ENCODE peak calls at places on chromosomes 7 and 10, in seven cellular contexts. B is Peyer's patch; W is left ventricle myocardium inferior; L is H9; F is CD4-positive, alpha-beta memory T cell; I is neuronal stem cell; J is endothelial cell of umbilical vein. T is an unnamed sample.

GRCh38 chr7:47571355-47572100 is 10.4 kb downstream of the TNS3 start:
- DNase-seq in B (peak; percentile 72), W (peak; percentile 88), L (no peak), F (no peak), I (no peak), J (no peak), T (peak; percentile 76)

GRCh38 chr10:119933179-119933578 is 40.6 kb downstream of the SEC23IP start:
- DNase-seq in B (no peak), W (no peak), L (no peak), F (no peak), I (peak; percentile 54), J (peak; percentile 19), T (no peak)

GRCh38 chr7:2190531-2190930 is 42.2 kb downstream of the MAD1L1 start:
- DNase-seq in B (no peak), W (no peak), L (peak; percentile 24), F (no peak), I (no peak), J (no peak), T (no peak)

GRCh38 chr7:41459183-41459582 is 243.7 kb downstream of the INHBA start:
- DNase-seq in B (no peak), W (no peak), L (no peak), F (no peak), I (no peak), J (no peak), T (no peak)

GRCh38 chr10:84293574-84294016 is 34.8 kb upstream of the CCSER2 start:
- DNase-seq in B (no peak), W (no peak), L (no peak), F (no peak), I (no peak), J (no peak), T (no peak)

GRCh38 chr10:6365384-6365783 is 162.7 kb downstream of the PFKFB3 start:
- DNase-seq in B (no peak), W (no peak), L (no peak), F (no peak), I (no peak), J (no peak), T (no peak)

GRCh38 chr7:21450876-21451275 is 23.0 kb downstream of the SP4 start:
- DNase-seq in B (no peak), W (no peak), L (no peak), F (no peak), I (no peak), J (no peak), T (no peak)

GRCh38 chr10:48697091-48697490 is 12.4 kb downstream of the WDFY4 start:
- DNase-seq in B (no peak), W (no peak), L (no peak), F (no peak), I (no peak), J (no peak), T (no peak)

GRCh38 chr10:7789390-7789789 is 1.4 kb downstream of the ATP5F1C start:
- DNase-seq in B (no peak), W (peak; percentile 49), L (no peak), F (no peak), I (no peak), J (peak; percentile 17), T (peak; percentile 30)

GRCh38 chr10:93280699-93281366 is 201.3 kb downstream of the MYOF start:
- DNase-seq in B (no peak), W (no peak), L (peak; percentile 96), F (no peak), I (no peak), J (no peak), T (no peak)

GRCh38 chr7:44973610-44974401 is 5.0 kb downstream of the MYO1G start:
- DNase-seq in B (peak; percentile 71), W (peak; percentile 55), L (peak; percentile 53), F (peak; percentile 55), I (no peak), J (peak; percentile 39), T (peak; percentile 57)

GRCh38 chr7:67344481-67345193 is 348.0 kb downstream of the TYW1 start:
- DNase-seq in B (no peak), W (no peak), L (no peak), F (no peak), I (no peak), J (no peak), T (no peak)

GRCh38 chr7:100570954-100571828 is 2.5 kb downstream of the SAP25 start:
- DNase-seq in B (no peak), W (no peak), L (peak; percentile 79), F (no peak), I (no peak), J (no peak), T (no peak)

GRCh38 chr10:12360461-12360860 is 11.1 kb downstream of the CAMK1D start:
- DNase-seq in B (peak; percentile 13), W (no peak), L (no peak), F (no peak), I (no peak), J (no peak), T (no peak)

GRCh38 chr10:60430017-60430416 is 40.3 kb upstream of the ANK3 start:
- DNase-seq in B (no peak), W (no peak), L (no peak), F (no peak), I (no peak), J (peak; percentile 73), T (no peak)

GRCh38 chr10:132307823-132308587 is at the start of gene STK32C:
- DNase-seq in B (peak; percentile 96), W (peak; percentile 93), L (peak; percentile 94), F (peak; percentile 88), I (peak; percentile 88), J (peak; percentile 72), T (peak; percentile 94)

GRCh38 chr7:144531181-144531580 is 127.7 kb upstream of the NOBOX start:
- DNase-seq in B (no peak), W (no peak), L (no peak), F (no peak), I (no peak), J (no peak), T (no peak)

GRCh38 chr7:143042821-143043271 is 9.3 kb upstream of the OR6V1 start:
- DNase-seq in B (no peak), W (no peak), L (no peak), F (no peak), I (no peak), J (no peak), T (no peak)

GRCh38 chr7:105794741-105795729 is 81.4 kb downstream of the ATXN7L1 start:
- DNase-seq in B (no peak), W (peak; percentile 48), L (no peak), F (no peak), I (no peak), J (peak; percentile 20), T (peak; percentile 33)

GRCh38 chr10:133422821-133423771 is 1.3 kb downstream of the SPRN start:
- DNase-seq in B (no peak), W (no peak), L (peak; percentile 36), F (no peak), I (no peak), J (no peak), T (peak; percentile 15)

GRCh38 chr7:112080974-112081373 is 125.2 kb downstream of the DOCK4 start:
- DNase-seq in B (no peak), W (no peak), L (no peak), F (no peak), I (no peak), J (peak; percentile 48), T (no peak)

GRCh38 chr7:749121-749520 is 22.0 kb upstream of the PRKAR1B start:
- DNase-seq in B (no peak), W (peak; percentile 51), L (no peak), F (no peak), I (no peak), J (peak; percentile 62), T (no peak)

GRCh38 chr7:147885906-147886305 is 704.7 kb upstream of the C7orf33 start:
- DNase-seq in B (no peak), W (no peak), L (no peak), F (no peak), I (no peak), J (no peak), T (no peak)

DNA sequence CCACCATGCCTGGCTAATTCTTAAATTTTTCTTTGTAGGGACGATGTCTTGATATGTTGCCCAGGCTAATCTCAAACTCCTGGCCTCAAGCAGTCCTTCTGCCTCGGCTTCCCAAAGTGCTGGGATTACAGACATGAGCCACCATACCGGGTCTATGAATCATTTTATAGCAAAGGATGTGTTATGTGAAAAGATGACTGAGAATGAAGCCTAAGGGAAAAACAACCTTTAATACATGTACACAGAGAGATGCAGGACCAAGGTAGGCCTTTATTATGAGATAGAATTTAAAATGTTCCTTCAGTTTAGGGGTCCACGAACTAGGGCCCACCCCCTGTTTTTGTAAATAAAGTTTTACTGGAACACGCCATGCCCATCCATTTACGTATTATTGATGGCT is 41.0 kb downstream of the UBE2H start:
- DNase-seq in B (no peak), W (no peak), L (no peak), F (no peak), I (no peak), J (no peak), T (no peak)
- H3K4me1 ChIP-seq in B (peaks cover 2% of the 10 kb centered on the region), W (peaks cover 69% of the 10 kb centered on the region), L (no peaks in the 10 kb centered on the region), F (peaks cover 64% of the 10 kb centered on the region), I (peaks cover 8% of the 10 kb centered on the region), J (peaks cover 26% of the 10 kb centered on the region), T (peaks cover 41% of the 10 kb centered on the region)

GRCh38 chr7:158779061-158779992 is 50.0 kb downstream of the ESYT2 start:
- DNase-seq in B (no peak), W (no peak), L (no peak), F (peak; percentile 33), I (no peak), J (peak; percentile 21), T (no peak)

GRCh38 chr7:158774916-158775315 is 54.4 kb downstream of the ESYT2 start:
- DNase-seq in B (no peak), W (no peak), L (no peak), F (no peak), I (no peak), J (no peak), T (no peak)

GRCh38 chr7:158777793-158778192 is 51.5 kb downstream of the ESYT2 start:
- DNase-seq in B (no peak), W (no peak), L (no peak), F (no peak), I (no peak), J (no peak), T (no peak)

GRCh38 chr7:158778476-158778875 is 50.8 kb downstream of the ESYT2 start:
- DNase-seq in B (no peak), W (no peak), L (no peak), F (no peak), I (no peak), J (no peak), T (no peak)

GRCh38 chr7:158776474-158776873 is 52.8 kb downstream of the ESYT2 start:
- DNase-seq in B (no peak), W (no peak), L (no peak), F (no peak), I (no peak), J (no peak), T (no peak)
- H3K9me3 ChIP-seq in B (no peaks in the 10 kb centered on the region), W (no peaks in the 10 kb centered on the region), L (peaks cover 7% of the 10 kb centered on the region), F (no peaks in the 10 kb centered on the region), I (peaks cover 5% of the 10 kb centered on the region), J (no peaks in the 10 kb centered on the region), T (no peaks in the 10 kb centered on the region)

GRCh38 chr10:104089621-104090020 is 3.9 kb upstream of the COL17A1 start:
- DNase-seq in B (no peak), W (no peak), L (no peak), F (no peak), I (no peak), J (no peak), T (no peak)
- H3K4me1 ChIP-seq in B (no peaks in the 10 kb centered on the region), W (no peaks in the 10 kb centered on the region), L (peaks cover 10% of the 10 kb centered on the region), F (no peaks in the 10 kb centered on the region), I (peaks cover 2% of the 10 kb centered on the region), J (no peaks in the 10 kb centered on the region), T (no peaks in the 10 kb centered on the region)

DNA sequence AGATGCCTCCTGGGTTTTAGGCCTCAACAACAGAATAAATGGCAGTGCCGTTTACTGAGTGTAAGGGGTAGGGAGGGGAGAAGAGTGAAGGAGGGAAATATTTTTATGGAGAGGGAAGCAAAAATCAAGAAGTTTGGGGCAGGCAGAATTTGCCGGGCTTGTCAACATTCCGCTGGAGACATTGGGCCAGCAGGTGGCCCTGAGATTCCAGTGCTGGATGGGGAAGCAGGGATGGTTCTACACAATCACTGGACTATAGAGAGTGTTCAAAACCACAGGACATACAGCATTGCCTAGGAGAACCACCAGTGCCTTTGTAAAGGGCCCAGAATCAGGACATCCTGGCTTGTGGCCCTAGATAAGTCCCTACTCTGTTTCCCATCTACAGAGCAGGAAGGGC is 598.6 kb upstream of the MGMT start:
- DNase-seq in B (no peak), W (no peak), L (no peak), F (no peak), I (no peak), J (no peak), T (no peak)
- H3K9me3 ChIP-seq in B (no peaks in the 10 kb centered on the region), W (no peaks in the 10 kb centered on the region), L (no peaks in the 10 kb centered on the region), F (no peaks in the 10 kb centered on the region), I (no peaks in the 10 kb centered on the region), J (peaks cover 1% of the 10 kb centered on the region), T (no peaks in the 10 kb centered on the region)